ENCODE peak calls at places on chromosomes 1 and 21, in seven cellular contexts. One of them, this sample, is unnamed.

GRCh38 chr1:55981015-55981635 is 598.2 kb downstream of the PLPP3 start:
- DNase-seq in fibroblast of lung: peak
- DNase-seq in tibial nerve: no peak
- DNase-seq in NCI-H446: no peak
- DNase-seq in ovary: no peak
- DNase-seq in OCI-LY7: no peak
- DNase-seq in stimulated activated CD4-positive, alpha-beta T cell treated with anti-CD3 and anti-CD28 coated beads, Interleukin-4, amount 100 ng/mL, for 1 hour: no peak
- DNase-seq in this sample: no peak

GRCh38 chr1:31377361-31377863 is 4.5 kb upstream of the FABP3 start:
- DNase-seq in NCI-H446: no peak
- DNase-seq in fibroblast of lung: no peak
- DNase-seq in tibial nerve: no peak
- DNase-seq in stimulated activated CD4-positive, alpha-beta T cell treated with anti-CD3 and anti-CD28 coated beads, Interleukin-4, amount 100 ng/mL, for 1 hour: no peak
- DNase-seq in OCI-LY7: no peak
- DNase-seq in ovary: no peak
- DNase-seq in this sample: no peak

GRCh38 chr21:44375686-44376320 is 22.4 kb downstream of the TRPM2 start:
- DNase-seq in ovary: no peak
- DNase-seq in OCI-LY7: no peak
- DNase-seq in NCI-H446: no peak
- DNase-seq in stimulated activated CD4-positive, alpha-beta T cell treated with anti-CD3 and anti-CD28 coated beads, Interleukin-4, amount 100 ng/mL, for 1 hour: no peak
- DNase-seq in fibroblast of lung: no peak
- DNase-seq in tibial nerve: no peak
- DNase-seq in this sample: no peak

GRCh38 chr1:167148388-167148787 is 54.5 kb downstream of the STYXL2 start:
- DNase-seq in stimulated activated CD4-positive, alpha-beta T cell treated with anti-CD3 and anti-CD28 coated beads, Interleukin-4, amount 100 ng/mL, for 1 hour: no peak
- DNase-seq in OCI-LY7: no peak
- DNase-seq in ovary: no peak
- DNase-seq in tibial nerve: no peak
- DNase-seq in fibroblast of lung: no peak
- DNase-seq in NCI-H446: no peak
- DNase-seq in this sample: no peak

GRCh38 chr21:44579056-44579832 is 1.2 kb downstream of the KRTAP10-5 start:
- DNase-seq in NCI-H446: no peak
- DNase-seq in OCI-LY7: no peak
- DNase-seq in tibial nerve: no peak
- DNase-seq in stimulated activated CD4-positive, alpha-beta T cell treated with anti-CD3 and anti-CD28 coated beads, Interleukin-4, amount 100 ng/mL, for 1 hour: no peak
- DNase-seq in fibroblast of lung: no peak
- DNase-seq in ovary: no peak
- DNase-seq in this sample: no peak

GRCh38 chr1:85273397-85273796 is 3.0 kb downstream of the BCL10 start:
- DNase-seq in NCI-H446: no peak
- DNase-seq in ovary: no peak
- DNase-seq in stimulated activated CD4-positive, alpha-beta T cell treated with anti-CD3 and anti-CD28 coated beads, Interleukin-4, amount 100 ng/mL, for 1 hour: no peak
- DNase-seq in OCI-LY7: no peak
- DNase-seq in tibial nerve: no peak
- DNase-seq in fibroblast of lung: no peak
- DNase-seq in this sample: no peak

GRCh38 chr1:95983831-95984230 is 737.8 kb upstream of the PTBP2 start:
- DNase-seq in ovary: no peak
- DNase-seq in tibial nerve: no peak
- DNase-seq in stimulated activated CD4-positive, alpha-beta T cell treated with anti-CD3 and anti-CD28 coated beads, Interleukin-4, amount 100 ng/mL, for 1 hour: no peak
- DNase-seq in NCI-H446: no peak
- DNase-seq in fibroblast of lung: no peak
- DNase-seq in OCI-LY7: no peak
- DNase-seq in this sample: no peak

GRCh38 chr1:150484431-150484830 is 2.8 kb upstream of the TARS2 start:
- DNase-seq in OCI-LY7: no peak
- DNase-seq in ovary: no peak
- DNase-seq in tibial nerve: no peak
- DNase-seq in NCI-H446: no peak
- DNase-seq in fibroblast of lung: no peak
- DNase-seq in stimulated activated CD4-positive, alpha-beta T cell treated with anti-CD3 and anti-CD28 coated beads, Interleukin-4, amount 100 ng/mL, for 1 hour: no peak
- DNase-seq in this sample: no peak

GRCh38 chr1:178784131-178784536 is 59.1 kb downstream of the RALGPS2 start:
- DNase-seq in tibial nerve: no peak
- DNase-seq in OCI-LY7: no peak
- DNase-seq in stimulated activated CD4-positive, alpha-beta T cell treated with anti-CD3 and anti-CD28 coated beads, Interleukin-4, amount 100 ng/mL, for 1 hour: no peak
- DNase-seq in ovary: no peak
- DNase-seq in NCI-H446: no peak
- DNase-seq in fibroblast of lung: no peak
- DNase-seq in this sample: no peak

GRCh38 chr1:79859212-79859948 is 852.9 kb upstream of the ADGRL4 start:
- DNase-seq in tibial nerve: no peak
- DNase-seq in stimulated activated CD4-positive, alpha-beta T cell treated with anti-CD3 and anti-CD28 coated beads, Interleukin-4, amount 100 ng/mL, for 1 hour: no peak
- DNase-seq in fibroblast of lung: peak
- DNase-seq in OCI-LY7: no peak
- DNase-seq in NCI-H446: no peak
- DNase-seq in ovary: no peak
- DNase-seq in this sample: no peak

GRCh38 chr1:59122527-59122926 is 174.4 kb upstream of the FGGY start:
- DNase-seq in fibroblast of lung: no peak
- DNase-seq in stimulated activated CD4-positive, alpha-beta T cell treated with anti-CD3 and anti-CD28 coated beads, Interleukin-4, amount 100 ng/mL, for 1 hour: no peak
- DNase-seq in tibial nerve: no peak
- DNase-seq in ovary: no peak
- DNase-seq in NCI-H446: no peak
- DNase-seq in OCI-LY7: no peak
- DNase-seq in this sample: no peak

GRCh38 chr21:27700974-27701614 is 734.2 kb upstream of the ADAMTS5 start:
- DNase-seq in NCI-H446: peak
- DNase-seq in OCI-LY7: peak
- DNase-seq in tibial nerve: peak
- DNase-seq in ovary: peak
- DNase-seq in fibroblast of lung: peak
- DNase-seq in stimulated activated CD4-positive, alpha-beta T cell treated with anti-CD3 and anti-CD28 coated beads, Interleukin-4, amount 100 ng/mL, for 1 hour: peak
- DNase-seq in this sample: peak

GRCh38 chr1:18879791-18880309 is 20.4 kb upstream of the TAS1R2 start:
- DNase-seq in stimulated activated CD4-positive, alpha-beta T cell treated with anti-CD3 and anti-CD28 coated beads, Interleukin-4, amount 100 ng/mL, for 1 hour: no peak
- DNase-seq in tibial nerve: no peak
- DNase-seq in fibroblast of lung: no peak
- DNase-seq in OCI-LY7: no peak
- DNase-seq in ovary: no peak
- DNase-seq in NCI-H446: no peak
- DNase-seq in this sample: no peak

GRCh38 chr21:34031835-34032370 is 41.5 kb upstream of the MRPS6 start:
- DNase-seq in NCI-H446: no peak
- DNase-seq in tibial nerve: no peak
- DNase-seq in OCI-LY7: peak
- DNase-seq in ovary: no peak
- DNase-seq in fibroblast of lung: no peak
- DNase-seq in stimulated activated CD4-positive, alpha-beta T cell treated with anti-CD3 and anti-CD28 coated beads, Interleukin-4, amount 100 ng/mL, for 1 hour: no peak
- DNase-seq in this sample: no peak

GRCh38 chr1:93021539-93022134 is 57.4 kb upstream of the MTF2 start:
- DNase-seq in fibroblast of lung: peak
- DNase-seq in stimulated activated CD4-positive, alpha-beta T cell treated with anti-CD3 and anti-CD28 coated beads, Interleukin-4, amount 100 ng/mL, for 1 hour: no peak
- DNase-seq in tibial nerve: no peak
- DNase-seq in OCI-LY7: peak
- DNase-seq in ovary: no peak
- DNase-seq in NCI-H446: peak
- DNase-seq in this sample: no peak

GRCh38 chr1:145740269-145740668 is 21.0 kb downstream of the CD160 start:
- DNase-seq in NCI-H446: no peak
- DNase-seq in tibial nerve: no peak
- DNase-seq in fibroblast of lung: peak
- DNase-seq in stimulated activated CD4-positive, alpha-beta T cell treated with anti-CD3 and anti-CD28 coated beads, Interleukin-4, amount 100 ng/mL, for 1 hour: no peak
- DNase-seq in ovary: no peak
- DNase-seq in OCI-LY7: no peak
- DNase-seq in this sample: no peak

GRCh38 chr1:148352470-148353118 is 130.5 kb downstream of the PPIAL4G start:
- DNase-seq in stimulated activated CD4-positive, alpha-beta T cell treated with anti-CD3 and anti-CD28 coated beads, Interleukin-4, amount 100 ng/mL, for 1 hour: no peak
- DNase-seq in fibroblast of lung: no peak
- DNase-seq in ovary: no peak
- DNase-seq in tibial nerve: no peak
- DNase-seq in OCI-LY7: no peak
- DNase-seq in NCI-H446: no peak
- DNase-seq in this sample: no peak

GRCh38 chr21:38660333-38661295 is 145.1 kb upstream of the ETS2 start:
- DNase-seq in stimulated activated CD4-positive, alpha-beta T cell treated with anti-CD3 and anti-CD28 coated beads, Interleukin-4, amount 100 ng/mL, for 1 hour: peak
- DNase-seq in tibial nerve: no peak
- DNase-seq in NCI-H446: no peak
- DNase-seq in OCI-LY7: no peak
- DNase-seq in ovary: peak
- DNase-seq in fibroblast of lung: no peak
- DNase-seq in this sample: peak

GRCh38 chr1:221891708-221892107 is 149.8 kb upstream of the DUSP10 start:
- DNase-seq in stimulated activated CD4-positive, alpha-beta T cell treated with anti-CD3 and anti-CD28 coated beads, Interleukin-4, amount 100 ng/mL, for 1 hour: no peak
- DNase-seq in NCI-H446: no peak
- DNase-seq in fibroblast of lung: peak
- DNase-seq in tibial nerve: no peak
- DNase-seq in ovary: no peak
- DNase-seq in OCI-LY7: no peak
- DNase-seq in this sample: peak

GRCh38 chr1:36879613-36880012 is 154.7 kb downstream of the GRIK3 start:
- DNase-seq in ovary: no peak
- DNase-seq in fibroblast of lung: no peak
- DNase-seq in stimulated activated CD4-positive, alpha-beta T cell treated with anti-CD3 and anti-CD28 coated beads, Interleukin-4, amount 100 ng/mL, for 1 hour: no peak
- DNase-seq in OCI-LY7: no peak
- DNase-seq in NCI-H446: no peak
- DNase-seq in tibial nerve: no peak
- DNase-seq in this sample: no peak

GRCh38 chr1:228097333-228098081 is 5.6 kb downstream of the C1orf35 start:
- DNase-seq in ovary: no peak
- DNase-seq in NCI-H446: no peak
- DNase-seq in fibroblast of lung: no peak
- DNase-seq in OCI-LY7: no peak
- DNase-seq in stimulated activated CD4-positive, alpha-beta T cell treated with anti-CD3 and anti-CD28 coated beads, Interleukin-4, amount 100 ng/mL, for 1 hour: no peak
- DNase-seq in tibial nerve: no peak
- DNase-seq in this sample: no peak